ENCODE peak calls at places on chromosomes 16 and 17, in six cellular contexts. V is CD8-positive, alpha-beta memory T cell; C is fibroblast of lung; H is A549; W is colonic mucosa; M is aorta. Y is an unnamed sample.

GRCh38 chr17:76528528-76529223 is 8.8 kb downstream of the CYGB start:
- DNase-seq in V (no peak), C (no peak), H (no peak), W (no peak), M (no peak), Y (no peak)

GRCh38 chr17:4986403-4986802 is 1.1 kb downstream of the CAMTA2 start:
- DNase-seq in V (no peak), C (no peak), H (no peak), W (peak; percentile 57), M (no peak), Y (no peak)

GRCh38 chr17:57782051-57782490 is 37.0 kb upstream of the CCDC182 start:
- DNase-seq in V (no peak), C (no peak), H (no peak), W (no peak), M (no peak), Y (no peak)

GRCh38 chr16:58614212-58614611 is 15.4 kb downstream of the CNOT1 start:
- DNase-seq in V (no peak), C (no peak), H (no peak), W (no peak), M (no peak), Y (no peak)

GRCh38 chr17:66098040-66098439 is 93.9 kb downstream of the CEP112 start:
- DNase-seq in V (no peak), C (peak; percentile 26), H (no peak), W (no peak), M (no peak), Y (no peak)

GRCh38 chr17:63998050-63998720 is at the start of gene PRR29:
- DNase-seq in V (peak; percentile 76), C (peak; percentile 31), H (peak; percentile 95), W (peak; percentile 56), M (peak; percentile 79), Y (peak; percentile 82)

GRCh38 chr17:56172517-56172982 is 19.3 kb downstream of the ANKFN1 start:
- DNase-seq in V (no peak), C (no peak), H (no peak), W (no peak), M (no peak), Y (peak; percentile 87)

GRCh38 chr17:55641559-55642160 is 81.0 kb downstream of the TMEM100 start:
- DNase-seq in V (no peak), C (peak; percentile 42), H (peak; percentile 20), W (peak; percentile 61), M (peak; percentile 75), Y (peak; percentile 75)

GRCh38 chr17:66943484-66943883 is 21.0 kb upstream of the CACNG4 start:
- DNase-seq in V (no peak), C (no peak), H (no peak), W (no peak), M (no peak), Y (no peak)

GRCh38 chr17:17565471-17566365 is 25.8 kb downstream of the PEMT start:
- DNase-seq in V (no peak), C (no peak), H (no peak), W (no peak), M (no peak), Y (peak; percentile 52)

GRCh38 chr16:31700530-31701388 is 172.8 kb upstream of the ZNF267 start:
- DNase-seq in V (peak; percentile 82), C (peak; percentile 44), H (no peak), W (peak; percentile 95), M (peak; percentile 74), Y (peak; percentile 96)

GRCh38 chr17:42460371-42460770 is 1.7 kb downstream of the ATP6V0A1 start:
- DNase-seq in V (no peak), C (no peak), H (no peak), W (no peak), M (no peak), Y (no peak)
- H3K4me3 ChIP-seq in V (no peak overlapping the region), C (peak overlapping the region; percentile 80), H (peak overlapping the region; percentile 83), W (peak overlapping the region; percentile 47), M (no peak overlapping the region), Y (peak overlapping the region; percentile 76)

GRCh38 chr17:50480854-50481490 is 2.3 kb downstream of the RSAD1 start:
- DNase-seq in V (no peak), C (no peak), H (no peak), W (no peak), M (no peak), Y (no peak)

GRCh38 chr17:50481648-50482047 is 3.0 kb downstream of the RSAD1 start:
- DNase-seq in V (no peak), C (no peak), H (no peak), W (no peak), M (no peak), Y (no peak)

GRCh38 chr17:50483266-50483665 is 4.6 kb downstream of the RSAD1 start:
- DNase-seq in V (no peak), C (no peak), H (no peak), W (no peak), M (no peak), Y (no peak)

GRCh38 chr17:50482110-50482509 is 3.5 kb downstream of the RSAD1 start:
- DNase-seq in V (no peak), C (no peak), H (no peak), W (no peak), M (no peak), Y (no peak)

GRCh38 chr17:50482516-50482915 is 3.9 kb downstream of the RSAD1 start:
- DNase-seq in V (peak; percentile 58), C (peak; percentile 96), H (peak; percentile 94), W (peak; percentile 94), M (peak; percentile 97), Y (peak; percentile 99)
- H3K27ac ChIP-seq in V (no peak overlapping the region), C (peak overlapping the region; percentile 65), H (peak overlapping the region; percentile 85), W (no peak overlapping the region), M (no peak overlapping the region), Y (peak overlapping the region; percentile 90)

DNA sequence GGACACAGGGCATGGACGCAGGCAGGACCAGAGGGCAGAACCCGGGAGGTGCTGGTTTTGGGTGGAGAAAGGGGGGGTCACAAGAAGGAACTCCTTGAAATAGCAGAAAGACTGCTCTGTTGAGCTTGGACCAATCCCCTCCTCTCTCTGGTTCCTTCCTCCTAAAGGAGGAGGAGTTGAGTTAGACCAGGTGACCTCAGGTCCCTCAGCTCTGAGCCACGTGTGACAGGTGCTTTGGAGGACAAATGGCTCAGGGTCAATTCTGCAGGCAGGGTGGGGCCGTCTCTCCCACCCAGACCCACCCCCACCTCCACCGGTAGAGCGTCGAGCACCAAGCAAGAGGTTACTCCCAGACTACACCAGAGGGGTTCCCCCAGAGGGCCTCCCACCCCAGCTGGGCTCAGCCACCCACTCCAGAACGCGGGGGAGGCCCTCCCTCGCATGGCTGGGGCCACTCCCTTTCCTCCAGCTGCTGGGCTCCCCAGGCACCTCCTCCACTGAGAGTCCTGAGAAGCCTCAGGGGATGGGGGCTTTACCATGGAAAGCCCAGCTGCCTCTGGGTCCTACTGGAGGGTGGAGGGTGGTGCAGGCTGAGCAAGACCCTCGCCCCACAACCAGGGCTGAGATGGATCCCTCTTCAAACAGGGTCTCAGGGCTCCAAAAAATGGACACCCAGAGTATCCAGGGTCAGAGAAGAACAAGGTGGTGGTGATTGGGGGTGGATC is 7.7 kb downstream of the MYO1C start:
- DNase-seq in V (peak; percentile 58), C (peak; percentile 25), H (peak; percentile 57), W (peak; percentile 83), M (peak; percentile 69), Y (peak; percentile 82)
- H3K4me3 ChIP-seq in V (peak overlapping the region; percentile 45), C (peak overlapping the region; percentile 82), H (peak overlapping the region; percentile 82), W (peak overlapping the region; percentile 68), M (peak overlapping the region; percentile 90), Y (no peak overlapping the region)

GRCh38 chr17:51217946-51218345 is 41.9 kb downstream of the MBTD1 start:
- DNase-seq in V (no peak), C (no peak), H (no peak), W (no peak), M (no peak), Y (no peak)

GRCh38 chr17:51224615-51225262 is 35.1 kb downstream of the MBTD1 start:
- DNase-seq in V (no peak), C (no peak), H (no peak), W (no peak), M (no peak), Y (no peak)

DNA sequence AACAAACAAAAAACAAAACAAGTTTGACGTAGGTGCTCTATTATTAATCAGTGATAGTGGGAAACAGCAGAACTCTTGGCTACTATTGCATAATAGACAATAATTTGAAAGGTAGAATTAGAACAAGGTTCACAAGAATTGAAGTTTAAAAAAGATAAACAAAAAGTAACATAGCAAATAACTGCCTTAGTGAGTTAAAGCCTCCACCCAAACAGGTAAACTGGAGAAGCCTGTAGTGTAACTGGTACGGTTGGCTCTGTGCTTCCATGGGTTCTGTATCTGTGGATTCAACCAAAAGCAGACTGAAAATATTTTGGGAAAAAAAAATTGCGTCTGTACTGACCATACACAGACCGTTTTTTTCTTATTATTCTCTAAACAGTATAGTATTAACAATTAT is 38.5 kb downstream of the MBTD1 start:
- DNase-seq in V (no peak), C (no peak), H (no peak), W (no peak), M (no peak), Y (no peak)
- H3K27ac ChIP-seq in V (no peak overlapping the region), C (no peak overlapping the region), H (no peak overlapping the region), W (no peak overlapping the region), M (no peak overlapping the region), Y (no peak overlapping the region)

DNA sequence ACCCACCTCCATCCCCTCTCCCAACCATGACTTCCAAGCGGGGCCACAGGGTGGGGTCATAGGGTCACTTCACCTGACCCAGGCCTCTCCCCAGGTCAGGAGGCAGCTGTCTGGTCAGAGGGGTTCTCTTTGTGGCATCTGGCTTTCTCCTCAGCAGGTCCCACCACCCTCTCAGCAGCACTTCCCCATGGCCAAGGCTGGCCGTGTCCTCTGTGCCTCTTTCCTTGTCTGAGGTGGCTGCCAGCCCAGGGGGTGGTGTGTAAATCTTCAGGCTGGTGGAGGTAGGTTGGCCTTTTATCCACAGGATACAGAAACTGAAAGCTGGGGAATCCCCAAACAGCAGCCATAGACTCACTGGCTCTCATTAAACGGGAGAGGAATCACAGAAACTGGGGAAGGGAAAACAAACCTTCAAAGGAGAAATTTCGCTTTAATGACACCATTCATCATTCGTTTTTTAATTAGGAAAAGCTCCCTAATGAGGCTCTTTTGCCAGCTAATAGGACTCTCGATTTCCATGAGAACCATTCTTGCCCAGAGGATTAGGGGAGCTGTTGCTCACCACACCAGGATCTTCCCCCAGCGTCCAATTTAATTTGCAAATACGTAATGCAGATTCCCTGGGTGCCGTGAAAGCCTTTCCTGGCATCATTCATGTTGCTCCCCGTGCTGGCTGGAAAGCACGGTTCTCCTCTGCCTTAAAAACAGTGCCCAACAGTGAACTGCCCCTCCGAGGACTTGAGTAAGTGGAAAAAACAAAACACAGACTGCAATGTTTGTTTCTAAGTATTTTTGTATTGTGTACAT is 18.0 kb downstream of the C17orf75 start:
- DNase-seq in V (no peak), C (peak; percentile 20), H (no peak), W (peak; percentile 23), M (no peak), Y (no peak)
- H3K4me3 ChIP-seq in V (peak overlapping the region; percentile 8), C (no peak overlapping the region), H (no peak overlapping the region), W (no peak overlapping the region), M (no peak overlapping the region), Y (peak overlapping the region; percentile 2)

Y was measured in thyroid gland.